ENCODE peak calls at places on chromosomes 5 and 9, in seven cellular contexts. One of them, this sample, is unnamed.

GRCh38 chr9:116483622-116484482 is 203.3 kb upstream of the TRIM32 start:
- DNase-seq in Right ventricle myocardium inferior: no peak
- DNase-seq in M059J: no peak
- DNase-seq in fibroblast of pulmonary artery: no peak
- DNase-seq in HEK293T: no peak
- DNase-seq in T-helper 2 cell: no peak
- DNase-seq in GM12865: no peak
- DNase-seq in this sample: no peak

GRCh38 chr9:76115396-76115795 is 224.9 kb downstream of the PCSK5 start:
- DNase-seq in fibroblast of pulmonary artery: peak; percentile 13
- DNase-seq in T-helper 2 cell: no peak
- DNase-seq in Right ventricle myocardium inferior: no peak
- DNase-seq in M059J: no peak
- DNase-seq in GM12865: no peak
- DNase-seq in HEK293T: no peak
- DNase-seq in this sample: no peak

GRCh38 chr9:35060548-35061207 is 11.7 kb downstream of the VCP start:
- DNase-seq in M059J: no peak
- DNase-seq in GM12865: no peak
- DNase-seq in HEK293T: no peak
- DNase-seq in T-helper 2 cell: no peak
- DNase-seq in fibroblast of pulmonary artery: no peak
- DNase-seq in Right ventricle myocardium inferior: no peak
- DNase-seq in this sample: no peak

GRCh38 chr9:114731701-114732100 is 49.7 kb upstream of the TEX48 start:
- DNase-seq in M059J: no peak
- DNase-seq in Right ventricle myocardium inferior: no peak
- DNase-seq in fibroblast of pulmonary artery: no peak
- DNase-seq in GM12865: no peak
- DNase-seq in HEK293T: no peak
- DNase-seq in T-helper 2 cell: no peak
- DNase-seq in this sample: no peak

GRCh38 chr9:13427587-13427986 is 148.1 kb upstream of the MPDZ start:
- DNase-seq in M059J: peak; percentile 48
- DNase-seq in GM12865: peak; percentile 37
- DNase-seq in T-helper 2 cell: no peak
- DNase-seq in HEK293T: no peak
- DNase-seq in Right ventricle myocardium inferior: no peak
- DNase-seq in fibroblast of pulmonary artery: peak; percentile 86
- DNase-seq in this sample: no peak

GRCh38 chr5:9932770-9933169 is 302.6 kb upstream of the TAS2R1 start:
- DNase-seq in T-helper 2 cell: no peak
- DNase-seq in fibroblast of pulmonary artery: peak; percentile 64
- DNase-seq in HEK293T: no peak
- DNase-seq in Right ventricle myocardium inferior: no peak
- DNase-seq in GM12865: no peak
- DNase-seq in M059J: peak; percentile 61
- DNase-seq in this sample: no peak

GRCh38 chr5:2030131-2030530 is 147.4 kb upstream of the IRX4 start:
- DNase-seq in fibroblast of pulmonary artery: no peak
- DNase-seq in HEK293T: no peak
- DNase-seq in GM12865: no peak
- DNase-seq in T-helper 2 cell: no peak
- DNase-seq in M059J: no peak
- DNase-seq in Right ventricle myocardium inferior: no peak
- DNase-seq in this sample: no peak

GRCh38 chr9:13485068-13485596 is 205.6 kb upstream of the MPDZ start:
- DNase-seq in T-helper 2 cell: no peak
- DNase-seq in fibroblast of pulmonary artery: peak; percentile 95
- DNase-seq in GM12865: no peak
- DNase-seq in M059J: peak; percentile 26
- DNase-seq in HEK293T: no peak
- DNase-seq in Right ventricle myocardium inferior: peak; percentile 64
- DNase-seq in this sample: no peak

GRCh38 chr9:134536101-134536900 is 105.3 kb upstream of the COL5A1 start:
- DNase-seq in Right ventricle myocardium inferior: no peak
- DNase-seq in GM12865: no peak
- DNase-seq in HEK293T: no peak
- DNase-seq in M059J: peak; percentile 93
- DNase-seq in fibroblast of pulmonary artery: peak; percentile 55
- DNase-seq in T-helper 2 cell: no peak
- DNase-seq in this sample: no peak

GRCh38 chr5:10775646-10776045 is 14.6 kb upstream of the DAP start:
- DNase-seq in fibroblast of pulmonary artery: no peak
- DNase-seq in M059J: no peak
- DNase-seq in GM12865: no peak
- DNase-seq in T-helper 2 cell: no peak
- DNase-seq in HEK293T: no peak
- DNase-seq in Right ventricle myocardium inferior: no peak
- DNase-seq in this sample: no peak

This sample was measured in T-helper 1 cell.